ENCODE peak calls at places on chromosomes 13 and 19, in four cellular contexts. One of them, this sample, is unnamed.

GRCh38 chr13:109254271-109254670 is 532.1 kb downstream of the IRS2 start:
- DNase-seq in HepG2: no peak
- DNase-seq in GM12878: no peak
- DNase-seq in K562: no peak
- DNase-seq in this sample: no peak

GRCh38 chr13:30346159-30346788 is 38.9 kb upstream of the KATNAL1 start:
- DNase-seq in HepG2: no peak
- DNase-seq in GM12878: peak
- DNase-seq in K562: no peak
- DNase-seq in this sample: no peak

GRCh38 chr19:53076984-53077383 is 26.2 kb downstream of the ZNF160 start:
- DNase-seq in HepG2: peak
- DNase-seq in GM12878: no peak
- DNase-seq in K562: peak
- DNase-seq in this sample: peak

GRCh38 chr19:38685666-38686529 is 38.4 kb downstream of the ACTN4 start:
- DNase-seq in HepG2: peak
- DNase-seq in GM12878: no peak
- DNase-seq in K562: peak
- DNase-seq in this sample: no peak

GRCh38 chr19:14514215-14514871 is 3.9 kb downstream of the DNAJB1 start:
- DNase-seq in HepG2: no peak
- DNase-seq in GM12878: no peak
- DNase-seq in K562: no peak
- DNase-seq in this sample: no peak

GRCh38 chr19:11964496-11964857 is 363 bp upstream of the ZNF763 start:
- DNase-seq in HepG2: peak
- DNase-seq in GM12878: no peak
- DNase-seq in K562: no peak
- DNase-seq in this sample: peak

GRCh38 chr19:44738603-44739585 is 9.6 kb upstream of the BCL3 start:
- DNase-seq in HepG2: peak
- DNase-seq in GM12878: no peak
- DNase-seq in K562: peak
- DNase-seq in this sample: no peak

GRCh38 chr19:55166530-55167268 is at the start of gene DNAAF3:
- DNase-seq in HepG2: peak
- DNase-seq in GM12878: peak
- DNase-seq in K562: peak
- DNase-seq in this sample: peak

GRCh38 chr13:40777166-40777956 is 6.4 kb upstream of the MRPS31 start:
- DNase-seq in HepG2: peak
- DNase-seq in GM12878: no peak
- DNase-seq in K562: peak
- DNase-seq in this sample: peak

GRCh38 chr19:18301718-18302111 is 20.3 kb upstream of the JUND start:
- DNase-seq in HepG2: no peak
- DNase-seq in GM12878: no peak
- DNase-seq in K562: no peak
- DNase-seq in this sample: no peak

GRCh38 chr19:18304194-18304495 is 18.7 kb downstream of the LSM4 start:
- DNase-seq in HepG2: no peak
- DNase-seq in GM12878: no peak
- DNase-seq in K562: no peak
- DNase-seq in this sample: no peak

GRCh38 chr19:18306209-18306902 is 16.5 kb downstream of the LSM4 start:
- DNase-seq in HepG2: no peak
- DNase-seq in GM12878: no peak
- DNase-seq in K562: no peak
- DNase-seq in this sample: no peak

GRCh38 chr19:18306903-18307681 is 15.8 kb downstream of the LSM4 start:
- DNase-seq in HepG2: no peak
- DNase-seq in GM12878: no peak
- DNase-seq in K562: no peak
- DNase-seq in this sample: no peak

GRCh38 chr19:18304496-18305312 is 18.2 kb downstream of the LSM4 start:
- DNase-seq in HepG2: peak
- DNase-seq in GM12878: no peak
- DNase-seq in K562: peak
- DNase-seq in this sample: peak
- TF ChIP-seq CBFB in HepG2: no peak
- TF ChIP-seq CBFB in GM12878: peak
- TF ChIP-seq CBFB in K562: no peak
- TF ChIP-seq CBFB in this sample: no peak

GRCh38 chr13:78121459-78122348 is 203.1 kb upstream of the EDNRB start:
- DNase-seq in HepG2: peak
- DNase-seq in GM12878: peak
- DNase-seq in K562: peak
- DNase-seq in this sample: peak

GRCh38 chr13:78121001-78121400 is 202.4 kb upstream of the EDNRB start:
- DNase-seq in HepG2: no peak
- DNase-seq in GM12878: no peak
- DNase-seq in K562: no peak
- DNase-seq in this sample: no peak
- TF ChIP-seq CBFB in HepG2: no peak
- TF ChIP-seq CBFB in GM12878: no peak
- TF ChIP-seq CBFB in K562: no peak
- TF ChIP-seq CBFB in this sample: no peak

GRCh38 chr13:90713436-90714133 is 633.9 kb upstream of the MIR17HG start:
- DNase-seq in HepG2: no peak
- DNase-seq in GM12878: no peak
- DNase-seq in K562: no peak
- DNase-seq in this sample: no peak
- TF ChIP-seq CBFB in HepG2: no peak
- TF ChIP-seq CBFB in GM12878: no peak
- TF ChIP-seq CBFB in K562: no peak
- TF ChIP-seq CBFB in this sample: no peak

GRCh38 chr19:47239610-47240296 is 8.8 kb upstream of the BBC3 start:
- DNase-seq in HepG2: no peak
- DNase-seq in GM12878: no peak
- DNase-seq in K562: no peak
- DNase-seq in this sample: peak
- TF ChIP-seq CBFB in HepG2: no peak
- TF ChIP-seq CBFB in GM12878: no peak
- TF ChIP-seq CBFB in K562: no peak
- TF ChIP-seq CBFB in this sample: no peak

GRCh38 chr19:1507763-1508506 is 4.9 kb downstream of the ADAMTSL5 start:
- DNase-seq in HepG2: peak
- DNase-seq in GM12878: peak
- DNase-seq in K562: peak
- DNase-seq in this sample: peak
- TF ChIP-seq CBFB in HepG2: no peak
- TF ChIP-seq CBFB in GM12878: no peak
- TF ChIP-seq CBFB in K562: no peak
- TF ChIP-seq CBFB in this sample: no peak

DNA sequence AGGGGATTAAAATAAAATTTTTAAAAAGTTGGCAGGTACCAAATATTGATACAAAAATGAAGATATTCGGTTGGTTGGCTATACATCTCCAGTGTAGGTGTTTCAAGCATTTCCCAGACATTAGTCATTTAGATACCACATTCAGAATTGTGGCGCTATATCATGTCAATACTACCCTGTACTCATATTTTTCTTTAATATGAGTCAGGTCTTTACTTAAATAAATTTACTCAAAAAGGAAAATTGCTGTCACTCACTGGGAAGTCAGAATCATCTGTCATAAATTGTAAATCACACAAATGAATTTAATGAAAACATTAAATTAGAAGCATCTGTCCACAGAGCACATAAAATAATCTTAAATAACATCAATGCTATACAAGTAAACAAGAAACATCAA is 134.2 kb downstream of the TSHZ3 start:
- DNase-seq in HepG2: no peak
- DNase-seq in GM12878: no peak
- DNase-seq in K562: no peak
- DNase-seq in this sample: no peak
- TF ChIP-seq CBFB in HepG2: no peak
- TF ChIP-seq CBFB in GM12878: no peak
- TF ChIP-seq CBFB in K562: no peak
- TF ChIP-seq CBFB in this sample: no peak